ENCODE peak calls at places on chromosomes 2 and 18, in ten cellular contexts. Q is mesothelial cell of epicardium; T is naive B cell; V is transverse colon; X is trophoblast cell; S is brain microvascular endothelial cell; M is KBM-7; E is LoVo; W is skeletal muscle cell; C is activated CD8-positive, alpha-beta memory T cell treated with anti-CD3 and anti-CD28 coated beads for 4 hours. Y is an unnamed sample.

GRCh38 chr2:85998071-85998991 is 107.4 kb downstream of the POLR1A start:
- DNase-seq in Q (peak), T (no peak), V (peak), X (no peak), S (peak), M (no peak), E (no peak), W (no peak), C (no peak), Y (peak)

GRCh38 chr2:172877826-172878225 is 142.2 kb downstream of the RAPGEF4 start:
- DNase-seq in Q (no peak), T (no peak), V (no peak), X (no peak), S (peak), M (no peak), E (no peak), W (peak), C (no peak), Y (no peak)

GRCh38 chr18:79107886-79108285 is 38.7 kb downstream of the ATP9B start:
- DNase-seq in Q (no peak), T (no peak), V (no peak), X (no peak), S (no peak), M (no peak), E (no peak), W (no peak), C (no peak), Y (no peak)

GRCh38 chr2:232483296-232483922 is 4.2 kb downstream of the ECEL1 start:
- DNase-seq in Q (no peak), T (no peak), V (no peak), X (no peak), S (no peak), M (no peak), E (no peak), W (no peak), C (no peak), Y (no peak)

GRCh38 chr2:236642584-236643291 is 73.1 kb downstream of the ACKR3 start:
- DNase-seq in Q (peak), T (no peak), V (peak), X (peak), S (peak), M (no peak), E (peak), W (peak), C (no peak), Y (peak)

GRCh38 chr2:40463112-40463511 is 11.2 kb upstream of the SLC8A1 start:
- DNase-seq in Q (no peak), T (no peak), V (no peak), X (no peak), S (no peak), M (no peak), E (no peak), W (no peak), C (no peak), Y (no peak)

GRCh38 chr2:172404824-172405223 is 22.6 kb upstream of the ITGA6 start:
- DNase-seq in Q (no peak), T (no peak), V (no peak), X (peak), S (peak), M (no peak), E (no peak), W (peak), C (no peak), Y (peak)

GRCh38 chr2:157413342-157414035 is 30.4 kb downstream of the CYTIP start:
- DNase-seq in Q (no peak), T (peak), V (no peak), X (no peak), S (no peak), M (no peak), E (no peak), W (no peak), C (peak), Y (no peak)

GRCh38 chr2:118148809-118149208 is 60.5 kb downstream of the INSIG2 start:
- DNase-seq in Q (no peak), T (no peak), V (no peak), X (no peak), S (no peak), M (no peak), E (no peak), W (no peak), C (no peak), Y (peak)

GRCh38 chr2:224041554-224041953 is 2.5 kb upstream of the SERPINE2 start:
- DNase-seq in Q (no peak), T (no peak), V (no peak), X (no peak), S (no peak), M (no peak), E (no peak), W (no peak), C (no peak), Y (no peak)

GRCh38 chr2:234643407-234643806 is 146.5 kb upstream of the ARL4C start:
- DNase-seq in Q (no peak), T (no peak), V (no peak), X (no peak), S (no peak), M (no peak), E (no peak), W (no peak), C (no peak), Y (no peak)

GRCh38 chr2:128315122-128315828 is 3.4 kb downstream of the HS6ST1 start:
- DNase-seq in Q (no peak), T (no peak), V (no peak), X (no peak), S (no peak), M (no peak), E (no peak), W (no peak), C (no peak), Y (no peak)

GRCh38 chr2:133146893-133147292 is 421.4 kb downstream of the NCKAP5 start:
- DNase-seq in Q (no peak), T (no peak), V (no peak), X (no peak), S (no peak), M (no peak), E (no peak), W (no peak), C (no peak), Y (no peak)

GRCh38 chr2:165835363-165835762 is 41.3 kb upstream of the GALNT3 start:
- DNase-seq in Q (no peak), T (no peak), V (no peak), X (no peak), S (no peak), M (no peak), E (no peak), W (no peak), C (no peak), Y (no peak)

GRCh38 chr2:121362776-121363175 is 77.8 kb upstream of the TFCP2L1 start:
- DNase-seq in Q (no peak), T (no peak), V (no peak), X (no peak), S (no peak), M (no peak), E (no peak), W (no peak), C (no peak), Y (no peak)

GRCh38 chr2:161992526-161992925 is 81.5 kb downstream of the DPP4 start:
- DNase-seq in Q (no peak), T (no peak), V (no peak), X (no peak), S (no peak), M (peak), E (no peak), W (no peak), C (peak), Y (no peak)

GRCh38 chr2:227939271-227940027 is 68.0 kb downstream of the DAW1 start:
- DNase-seq in Q (no peak), T (no peak), V (no peak), X (peak), S (peak), M (peak), E (peak), W (no peak), C (no peak), Y (peak)

GRCh38 chr18:61502472-61502871 is 169.2 kb downstream of the CDH20 start:
- DNase-seq in Q (peak), T (no peak), V (peak), X (peak), S (peak), M (peak), E (peak), W (peak), C (no peak), Y (peak)

Y was measured in fibroblast of the conjunctiva.